ENCODE peak calls at places on chromosomes 13 and 19, in ten cellular contexts. H, V, J, O, G, B, K, Y, E and C are unnamed samples.

GRCh38 chr13:30905932-30906383 is at the start of gene MEDAG:
- DNase-seq in H (no peak), V (peak; percentile 85), J (peak; percentile 82), O (peak; percentile 17), G (peak; percentile 89), B (peak; percentile 80), K (peak; percentile 81), Y (peak; percentile 31), E (peak; percentile 76), C (peak; percentile 27)

GRCh38 chr13:78133511-78133910 is 214.9 kb upstream of the EDNRB start:
- DNase-seq in H (no peak), V (no peak), J (no peak), O (no peak), G (no peak), B (no peak), K (no peak), Y (no peak), E (no peak), C (no peak)

GRCh38 chr19:49812997-49813861 is at the start of gene FUZ:
- DNase-seq in H (peak; percentile 100), V (peak; percentile 98), J (peak; percentile 99), O (peak; percentile 97), G (peak; percentile 97), B (peak; percentile 97), K (peak; percentile 93), Y (peak; percentile 96), E (peak; percentile 93), C (peak; percentile 94)

GRCh38 chr13:99467764-99468163 is 33.5 kb upstream of the TM9SF2 start:
- DNase-seq in H (peak; percentile 17), V (no peak), J (peak; percentile 68), O (no peak), G (no peak), B (no peak), K (no peak), Y (peak; percentile 46), E (no peak), C (no peak)

GRCh38 chr19:40513345-40513678 is 46.5 kb downstream of the SPTBN4 start:
- DNase-seq in H (no peak), V (no peak), J (no peak), O (no peak), G (no peak), B (no peak), K (no peak), Y (no peak), E (no peak), C (no peak)

GRCh38 chr13:25372275-25373081 is 704 bp downstream of the ATP8A2 start:
- DNase-seq in H (no peak), V (no peak), J (no peak), O (no peak), G (no peak), B (no peak), K (no peak), Y (no peak), E (no peak), C (no peak)

GRCh38 chr13:49759503-49759902 is 33.0 kb downstream of the KPNA3 start:
- DNase-seq in H (no peak), V (no peak), J (no peak), O (no peak), G (no peak), B (no peak), K (no peak), Y (no peak), E (no peak), C (no peak)

GRCh38 chr13:32212420-32212819 is 102.7 kb downstream of the ZAR1L start:
- DNase-seq in H (no peak), V (no peak), J (peak; percentile 92), O (no peak), G (no peak), B (no peak), K (no peak), Y (no peak), E (no peak), C (no peak)

GRCh38 chr13:67043901-67044300 is 186.2 kb downstream of the PCDH9 start:
- DNase-seq in H (no peak), V (no peak), J (peak; percentile 91), O (no peak), G (no peak), B (no peak), K (no peak), Y (no peak), E (no peak), C (no peak)

GRCh38 chr19:19649580-19649995 is 6.1 kb upstream of the GMIP start:
- DNase-seq in H (no peak), V (no peak), J (no peak), O (no peak), G (no peak), B (peak; percentile 77), K (no peak), Y (no peak), E (no peak), C (no peak)

GRCh38 chr19:4732680-4733114 is 9.1 kb upstream of the DPP9 start:
- DNase-seq in H (peak; percentile 68), V (peak; percentile 29), J (peak; percentile 47), O (peak; percentile 45), G (no peak), B (no peak), K (peak; percentile 52), Y (peak; percentile 47), E (no peak), C (no peak)

GRCh38 chr19:1513492-1514294 is 874 bp upstream of the ADAMTSL5 start:
- DNase-seq in H (peak; percentile 59), V (peak; percentile 42), J (peak; percentile 29), O (peak; percentile 69), G (no peak), B (peak; percentile 92), K (peak; percentile 58), Y (peak; percentile 60), E (no peak), C (peak; percentile 56)

GRCh38 chr13:23161176-23161825 is 19.5 kb upstream of the SGCG start:
- DNase-seq in H (no peak), V (no peak), J (no peak), O (no peak), G (no peak), B (no peak), K (no peak), Y (no peak), E (no peak), C (no peak)

GRCh38 chr13:23159205-23159586 is 21.6 kb upstream of the SGCG start:
- DNase-seq in H (peak; percentile 42), V (peak; percentile 33), J (peak; percentile 12), O (no peak), G (peak; percentile 49), B (no peak), K (no peak), Y (no peak), E (no peak), C (no peak)

GRCh38 chr13:23160241-23161175 is 20.3 kb upstream of the SGCG start:
- DNase-seq in H (no peak), V (no peak), J (peak; percentile 2), O (no peak), G (no peak), B (peak; percentile 74), K (no peak), Y (no peak), E (no peak), C (no peak)

GRCh38 chr13:23159587-23160240 is 21.1 kb upstream of the SGCG start:
- DNase-seq in H (no peak), V (no peak), J (no peak), O (no peak), G (no peak), B (no peak), K (no peak), Y (no peak), E (no peak), C (no peak)
- H3K4me3 ChIP-seq in H (peak overlapping the region; percentile 41), V (peak overlapping the region; percentile 65), J (peak overlapping the region; percentile 29), O (peak overlapping the region; percentile 11), G (peak overlapping the region; percentile 50), B (peak overlapping the region; percentile 24), K (no peak overlapping the region), Y (peak overlapping the region; percentile 12), E (peak overlapping the region; percentile 60), C (no peak overlapping the region)

DNA sequence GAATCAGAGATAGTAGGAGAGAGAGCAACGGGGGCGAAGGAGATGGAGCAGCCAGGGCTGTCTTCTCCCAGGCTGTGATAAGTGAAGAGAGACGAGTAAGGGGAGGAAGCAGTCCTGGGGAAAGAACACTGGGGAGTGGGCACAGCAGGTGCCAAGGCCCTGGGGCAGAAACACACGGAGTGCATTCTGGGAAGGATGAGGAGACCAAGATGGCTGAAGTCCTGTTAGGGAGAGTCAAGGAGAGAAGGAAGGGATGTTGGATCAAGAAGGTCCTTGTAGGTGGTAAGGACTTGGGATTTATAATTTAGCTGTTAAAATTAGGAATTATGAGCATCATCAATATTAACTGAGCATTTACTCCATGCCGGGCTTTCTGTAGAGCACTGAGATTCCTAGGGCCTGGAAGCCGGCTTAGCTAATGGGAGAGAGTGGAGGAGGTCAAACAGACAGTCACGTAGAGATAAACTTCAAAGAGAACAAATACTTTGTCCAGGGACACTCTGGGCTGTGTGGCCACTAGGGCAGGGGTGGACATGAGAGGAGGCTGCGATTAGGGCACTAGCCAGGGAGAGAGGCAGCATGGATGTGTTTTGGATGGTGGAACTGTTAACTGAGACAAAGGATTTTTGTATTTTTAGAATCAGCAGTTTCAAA is 134.2 kb upstream of the PEG3 start:
- DNase-seq in H (no peak), V (no peak), J (no peak), O (no peak), G (no peak), B (no peak), K (no peak), Y (no peak), E (no peak), C (no peak)
- TF ChIP-seq CTCF in H (no peak), V (no peak), J (no peak), O (no peak), G (no peak), B (no peak), K (no peak), Y (no peak), E (no peak), C (no peak)

DNA sequence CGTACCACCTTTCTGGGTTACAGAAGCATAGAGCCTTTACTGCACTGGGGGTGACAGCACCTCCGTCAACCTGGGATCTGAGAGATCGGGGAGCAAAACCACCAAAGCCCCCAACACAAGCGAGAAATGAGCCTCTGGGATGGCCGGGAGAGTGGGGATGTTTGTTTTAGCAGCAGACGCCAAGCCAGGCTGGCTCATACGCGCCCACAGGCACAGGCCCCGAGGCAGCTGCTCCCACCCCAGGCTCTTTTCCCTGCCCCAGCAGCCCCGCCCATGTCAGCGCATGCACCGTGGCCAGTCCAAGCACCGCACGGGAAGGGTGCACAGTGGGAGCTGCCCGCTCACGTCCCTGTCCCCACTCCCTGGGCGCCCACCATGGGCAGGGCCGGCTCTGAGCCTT is 8.5 kb downstream of the PIP5K1C start:
- DNase-seq in H (no peak), V (no peak), J (no peak), O (no peak), G (no peak), B (peak; percentile 74), K (no peak), Y (no peak), E (no peak), C (no peak)
- H3K4me1 ChIP-seq in H (no peaks in the 10 kb centered on the region), V (peaks cover 46% of the 10 kb centered on the region), J (no peaks in the 10 kb centered on the region), O (peaks cover 14% of the 10 kb centered on the region), G (no peaks in the 10 kb centered on the region), B (peaks cover 21% of the 10 kb centered on the region), K (no peaks in the 10 kb centered on the region), Y (no peaks in the 10 kb centered on the region), E (peaks cover 38% of the 10 kb centered on the region), C (peaks cover 9% of the 10 kb centered on the region)

DNA sequence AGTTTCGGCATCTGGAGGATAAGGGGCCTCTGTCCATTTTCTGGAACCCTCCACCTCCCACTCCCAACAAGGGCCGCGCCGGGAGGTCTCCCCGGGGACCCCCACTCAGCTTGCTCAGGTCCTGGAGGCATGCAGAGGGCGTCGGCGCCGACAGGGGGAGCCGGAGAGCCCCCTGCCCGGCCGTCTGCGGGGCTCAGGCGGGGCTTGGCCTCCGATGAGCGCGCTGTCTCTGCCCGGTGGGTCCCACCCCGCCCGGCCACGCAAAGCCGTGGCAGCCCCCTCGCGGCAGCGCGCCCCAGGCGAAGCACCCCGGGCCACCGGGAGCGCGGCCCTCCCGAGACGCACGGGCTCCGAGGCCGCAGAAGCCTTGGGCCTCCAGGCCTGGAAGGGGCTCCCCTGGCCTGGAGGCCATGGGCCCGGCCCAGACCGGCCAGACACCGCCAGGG is 149.7 kb upstream of the ZNF536 start:
- DNase-seq in H (no peak), V (no peak), J (no peak), O (no peak), G (no peak), B (peak; percentile 81), K (no peak), Y (peak; percentile 29), E (no peak), C (no peak)
- H3K4me3 ChIP-seq in H (peak overlapping the region; percentile 30), V (peak overlapping the region; percentile 50), J (no peak overlapping the region), O (no peak overlapping the region), G (peak overlapping the region; percentile 37), B (no peak overlapping the region), K (no peak overlapping the region), Y (peak overlapping the region; percentile 21), E (peak overlapping the region; percentile 6), C (no peak overlapping the region)